ENCODE peak calls at places on chromosomes 7 and 10, in seven cellular contexts. H is HepG2, B is A549, V is tibial nerve, O is sigmoid colon, Y is K562, P is stomach. T is an unnamed sample.

GRCh38 chr7:144936314-144936713 is 100.5 kb upstream of the TPK1 start:
- DNase-seq in B (no peak), V (no peak), H (no peak), O (no peak), Y (no peak), P (no peak), T (no peak)

GRCh38 chr7:140646931-140647647 is 6.5 kb upstream of the DENND2A start:
- DNase-seq in Y (peak), H (peak), V (no peak), B (peak), O (peak), P (no peak), T (no peak)

GRCh38 chr7:75776295-75776971 is 4.4 kb upstream of the CCL26 start:
- DNase-seq in O (no peak), P (no peak), Y (no peak), V (no peak), H (no peak), B (no peak), T (no peak)

GRCh38 chr10:4051011-4051407 is 266.0 kb upstream of the KLF6 start:
- DNase-seq in V (peak), H (no peak), Y (no peak), O (peak), P (no peak), B (no peak), T (no peak)

GRCh38 chr7:85185355-85186082 is 1.3 kb downstream of the SEMA3D start:
- DNase-seq in H (no peak), B (peak), O (peak), P (peak), Y (no peak), V (peak), T (no peak)

GRCh38 chr10:29948971-29949370 is 110.4 kb downstream of the JCAD start:
- DNase-seq in V (no peak), H (no peak), P (no peak), Y (no peak), O (no peak), B (no peak), T (no peak)

GRCh38 chr10:89352039-89352597 is 24.3 kb downstream of the IFIT3 start:
- DNase-seq in P (peak), B (peak), H (peak), O (no peak), Y (no peak), V (no peak), T (no peak)

GRCh38 chr10:100014129-100014762 is 4.5 kb upstream of the DNMBP start:
- DNase-seq in P (no peak), Y (no peak), O (no peak), B (no peak), V (no peak), H (no peak), T (no peak)

GRCh38 chr7:150451097-150451793 is 815 bp downstream of the GIMAP8 start:
- DNase-seq in B (no peak), H (no peak), V (no peak), O (peak), Y (no peak), P (no peak), T (peak)

GRCh38 chr7:120802751-120803150 is 55.2 kb downstream of the TSPAN12 start:
- DNase-seq in Y (no peak), O (no peak), V (no peak), H (no peak), B (no peak), P (no peak), T (no peak)

GRCh38 chr7:99109108-99110051 is 34.5 kb downstream of the SMURF1 start:
- DNase-seq in B (no peak), P (no peak), H (peak), Y (no peak), V (no peak), O (no peak), T (no peak)

GRCh38 chr7:17234398-17235021 is 63.9 kb upstream of the AHR start:
- DNase-seq in B (peak), Y (peak), O (no peak), P (no peak), H (peak), V (no peak), T (no peak)

GRCh38 chr7:37346761-37347160 is 101.9 kb downstream of the ELMO1 start:
- DNase-seq in V (no peak), P (no peak), B (no peak), O (no peak), H (no peak), Y (no peak), T (no peak)

GRCh38 chr10:132493246-132493755 is 44.3 kb upstream of the INPP5A start:
- DNase-seq in P (no peak), V (no peak), B (no peak), Y (no peak), H (no peak), O (peak), T (no peak)

GRCh38 chr7:112567388-112567787 is 86.6 kb downstream of the LSMEM1 start:
- DNase-seq in H (no peak), B (no peak), O (no peak), Y (no peak), P (no peak), V (no peak), T (no peak)

GRCh38 chr7:132108553-132108952 is 467.7 kb downstream of the PLXNA4 start:
- DNase-seq in O (no peak), H (no peak), Y (no peak), P (no peak), B (no peak), V (no peak), T (no peak)

GRCh38 chr10:97898429-97898828 is 48.8 kb downstream of the GOLGA7B start:
- DNase-seq in H (no peak), B (no peak), P (no peak), O (no peak), Y (peak), V (no peak), T (no peak)

GRCh38 chr7:128891942-128892269 is 18.6 kb downstream of the KCP start:
- DNase-seq in Y (no peak), V (no peak), P (no peak), H (no peak), O (peak), B (no peak), T (no peak)

GRCh38 chr10:28587970-28588290 is 55.0 kb downstream of the WAC start:
- DNase-seq in H (no peak), B (no peak), V (no peak), P (peak), O (no peak), Y (no peak), T (no peak)

DNA sequence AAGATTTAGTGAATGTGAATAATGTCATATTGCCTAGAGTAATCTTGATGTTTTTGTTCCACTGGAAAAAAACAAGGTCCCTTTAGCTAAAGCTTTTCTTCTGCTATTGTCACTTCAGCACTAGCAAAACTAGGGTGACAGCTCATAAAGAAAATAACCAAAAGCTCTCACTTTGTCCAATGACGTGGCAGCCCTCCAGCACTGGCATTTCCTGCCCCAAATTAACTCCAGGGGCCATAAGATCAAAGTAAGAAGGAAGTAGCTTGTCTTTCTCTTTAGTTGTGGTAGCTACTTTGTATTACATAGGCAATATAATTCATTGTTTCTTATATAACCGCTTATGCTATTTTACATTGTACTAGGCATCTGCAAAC is 47.3 kb downstream of the LRRN3 start:
- DNase-seq in B (no peak), V (no peak), H (no peak), O (no peak), P (no peak), Y (no peak), T (no peak)
- TF ChIP-seq EP300 in B (no peak), V (no peak), H (no peak), O (no peak), P (no peak), Y (no peak), T (no peak)

DNA sequence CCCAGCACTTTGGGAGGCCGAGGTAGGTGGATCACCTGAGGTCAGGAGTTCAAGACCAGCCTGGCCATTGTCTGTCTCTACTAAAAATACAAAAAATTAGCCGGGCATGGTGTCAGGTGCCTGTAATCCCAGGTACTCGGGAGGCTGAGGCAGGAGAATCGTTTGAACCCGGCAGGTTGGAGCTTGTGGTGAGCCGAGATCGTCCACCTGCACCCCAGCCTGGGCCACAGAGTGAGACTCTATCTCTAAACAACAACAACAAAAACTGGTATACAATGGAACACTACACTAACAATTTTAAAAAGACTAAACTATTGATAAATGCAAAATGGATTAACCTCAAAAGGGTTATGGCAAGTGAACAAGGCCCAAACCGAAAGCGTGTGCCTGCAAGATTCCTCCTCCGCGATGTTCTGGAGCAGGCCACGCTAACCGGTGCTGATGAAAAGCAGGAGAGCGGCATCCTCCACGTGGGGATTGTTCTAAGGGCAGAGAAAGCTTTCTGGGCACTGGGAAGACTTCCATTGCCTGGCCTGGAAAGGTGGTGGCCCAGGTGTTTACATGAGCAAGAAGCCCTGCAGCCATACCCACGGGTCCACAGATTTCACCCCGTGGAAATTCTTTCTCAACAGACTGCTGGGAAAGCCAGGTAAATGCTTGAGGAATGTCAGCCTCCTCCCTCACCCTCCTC is 53.8 kb downstream of the PDGFA start:
- DNase-seq in P (no peak), B (no peak), O (peak), H (no peak), Y (no peak), V (no peak), T (no peak)
- H3K4me3 ChIP-seq in P (no peak), B (no peak), O (no peak), H (no peak), Y (no peak), V (no peak), T (no peak)

GRCh38 chr10:6091630-6092029 is 2.8 kb downstream of the RBM17 start:
- DNase-seq in O (no peak), P (no peak), Y (no peak), V (no peak), H (no peak), B (no peak), T (no peak)

GRCh38 chr10:6089334-6090219 is 743 bp downstream of the RBM17 start:
- DNase-seq in V (no peak), B (no peak), H (peak), Y (no peak), O (no peak), P (no peak), T (no peak)

GRCh38 chr10:6092731-6093130 is 3.9 kb downstream of the RBM17 start:
- DNase-seq in Y (no peak), H (no peak), V (no peak), B (no peak), O (no peak), P (no peak), T (no peak)

GRCh38 chr10:6086375-6087233 is 2.2 kb upstream of the RBM17 start:
- DNase-seq in P (peak), H (peak), O (peak), B (peak), V (peak), Y (peak), T (peak)

DNA sequence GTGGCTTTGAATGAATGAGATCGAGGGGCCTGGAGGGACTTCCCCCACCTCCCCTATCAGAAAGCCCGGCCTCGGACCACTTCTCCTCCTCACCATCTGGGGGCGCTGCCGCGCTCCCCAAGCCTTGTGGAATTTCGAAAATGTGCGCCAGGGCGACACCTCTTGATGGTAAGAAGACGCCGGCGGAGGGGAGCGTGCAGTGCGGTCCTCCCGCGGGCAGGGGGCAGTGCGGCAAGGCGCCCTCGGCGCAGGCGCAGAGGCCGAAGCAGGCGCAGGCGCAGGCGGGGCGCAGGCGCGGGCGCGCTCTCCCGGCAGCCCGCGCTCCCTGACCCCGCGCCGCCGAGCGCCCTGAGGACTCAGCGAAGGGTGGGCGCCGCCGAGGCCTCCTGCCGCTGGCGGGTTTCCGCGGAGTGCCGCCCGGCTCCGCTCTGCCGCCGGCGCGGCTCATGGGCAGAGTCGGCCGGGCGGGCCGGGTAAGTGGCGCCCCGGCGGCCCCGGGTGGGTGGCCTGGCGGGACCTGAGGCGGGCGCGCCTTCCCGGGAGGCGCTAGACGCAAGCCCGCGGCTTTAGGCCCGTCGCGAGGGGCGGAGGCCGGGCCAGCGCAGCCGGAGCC is at the start of gene RBM17:
- DNase-seq in Y (peak), B (peak), V (peak), O (peak), P (peak), H (peak), T (peak)
- TF ChIP-seq EP300 in Y (no peak), B (no peak), V (peak), O (no peak), P (no peak), H (peak), T (no peak)

GRCh38 chr10:93073539-93074136 is at the start of gene CYP26A1:
- DNase-seq in P (no peak), V (no peak), Y (peak), O (no peak), H (no peak), B (peak), T (peak)
- H3K4me3 ChIP-seq in P (peak), V (peak), Y (peak), O (peak), H (peak), B (peak), T (peak)

GRCh38 chr7:96654630-96655188 is 54.9 kb downstream of the SEM1 start:
- DNase-seq in P (no peak), O (no peak), B (no peak), H (no peak), V (no peak), Y (no peak), T (no peak)
- TF ChIP-seq EP300 in P (no peak), O (no peak), B (no peak), H (no peak), V (no peak), Y (no peak), T (no peak)

T was measured in esophagus muscularis mucosa.